ENCODE peak calls at places on chromosome 15, in four cellular contexts. B, M, V and Y are unnamed samples. For H3K9me3, the result is how much of the 10 kb centered on the place peaks cover.

GRCh38 chr15:85402195-85402921 is 22.0 kb downstream of the AKAP13 start:
- DNase-seq in B (no peak), M (peak), V (no peak), Y (no peak)

GRCh38 chr15:65836665-65837064 is 32.6 kb upstream of the RAB11A start:
- DNase-seq in B (no peak), M (no peak), V (no peak), Y (no peak)

GRCh38 chr15:79432345-79433311 is 492 bp downstream of the MINAR1 start:
- DNase-seq in B (peak), M (no peak), V (no peak), Y (peak)

GRCh38 chr15:25671132-25671531 is 192.0 kb downstream of the ATP10A start:
- DNase-seq in B (no peak), M (no peak), V (no peak), Y (no peak)

GRCh38 chr15:28873006-28873405 is 12.8 kb upstream of the APBA2 start:
- DNase-seq in B (no peak), M (no peak), V (no peak), Y (no peak)

GRCh38 chr15:63491116-63491817 is 13.1 kb upstream of the USP3 start:
- DNase-seq in B (no peak), M (peak), V (no peak), Y (no peak)

GRCh38 chr15:88454867-88455810 is 12.0 kb downstream of the MRPL46 start:
- DNase-seq in B (peak), M (peak), V (peak), Y (peak)

GRCh38 chr15:97521390-97521789 is 439.1 kb upstream of the ARRDC4 start:
- DNase-seq in B (no peak), M (no peak), V (no peak), Y (no peak)

GRCh38 chr15:79170256-79170664 is 79.7 kb upstream of the RASGRF1 start:
- DNase-seq in B (peak), M (no peak), V (no peak), Y (no peak)

GRCh38 chr15:81304226-81304625 is 19.7 kb downstream of the STARD5 start:
- DNase-seq in B (no peak), M (no peak), V (no peak), Y (no peak)

GRCh38 chr15:68578960-68579935 is at the start of gene CORO2B:
- DNase-seq in B (peak), M (peak), V (no peak), Y (no peak)

GRCh38 chr15:44064706-44065105 is 130.4 kb downstream of the FRMD5 start:
- DNase-seq in B (no peak), M (no peak), V (no peak), Y (no peak)

GRCh38 chr15:29458361-29458760 is 188.7 kb upstream of the NSMCE3 start:
- DNase-seq in B (no peak), M (no peak), V (no peak), Y (no peak)

GRCh38 chr15:45634442-45635190 is at the start of gene SQOR:
- DNase-seq in B (peak), M (no peak), V (no peak), Y (peak)

GRCh38 chr15:94485148-94485719 is 253.9 kb downstream of the MCTP2 start:
- DNase-seq in B (no peak), M (no peak), V (no peak), Y (no peak)
- H3K9me3 ChIP-seq in B (under half), M (under half), V (under half), Y (under half)

GRCh38 chr15:40785158-40785557 is 15.4 kb downstream of the C15orf62 start:
- DNase-seq in B (no peak), M (no peak), V (no peak), Y (no peak)

GRCh38 chr15:40787344-40787841 is 17.6 kb downstream of the C15orf62 start:
- DNase-seq in B (no peak), M (peak), V (no peak), Y (peak)

GRCh38 chr15:40787991-40788390 is 18.2 kb downstream of the C15orf62 start:
- DNase-seq in B (no peak), M (no peak), V (no peak), Y (no peak)

GRCh38 chr15:40785814-40786213 is 16.0 kb downstream of the C15orf62 start:
- DNase-seq in B (no peak), M (no peak), V (no peak), Y (no peak)

DNA sequence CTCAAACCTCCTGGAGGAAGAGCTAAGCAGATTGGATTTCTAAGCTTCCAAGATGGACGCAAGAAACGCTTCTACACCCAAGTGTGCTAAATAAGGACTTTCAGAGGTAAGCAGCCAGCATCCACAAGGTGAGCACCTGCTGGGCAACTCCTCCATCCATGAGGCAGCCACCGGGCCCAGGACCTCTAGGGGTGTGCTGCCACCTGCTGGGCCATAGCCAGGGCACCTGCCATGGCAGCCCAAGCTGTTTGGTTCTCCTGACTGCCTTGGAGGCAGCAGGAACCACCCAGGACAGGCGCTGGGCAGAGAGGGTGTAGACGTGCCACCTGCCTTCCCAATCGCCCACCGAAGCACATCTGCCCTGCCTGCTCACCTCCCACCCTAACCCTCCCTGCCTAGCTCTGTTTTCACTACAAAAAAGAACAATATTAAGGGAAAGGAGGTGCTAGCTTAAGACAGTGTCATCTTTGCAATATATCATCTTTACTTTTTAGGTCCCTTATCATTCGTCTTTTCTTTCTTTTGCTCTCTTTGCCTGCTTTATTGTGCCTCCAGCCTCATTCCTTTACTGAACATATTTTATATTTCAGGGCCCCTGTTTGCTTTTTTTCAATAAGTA is 12.9 kb downstream of the C15orf62 start:
- DNase-seq in B (peak), M (peak), V (peak), Y (peak)
- TF ChIP-seq CTCF in B (peak), M (peak), V (peak), Y (peak)

DNA sequence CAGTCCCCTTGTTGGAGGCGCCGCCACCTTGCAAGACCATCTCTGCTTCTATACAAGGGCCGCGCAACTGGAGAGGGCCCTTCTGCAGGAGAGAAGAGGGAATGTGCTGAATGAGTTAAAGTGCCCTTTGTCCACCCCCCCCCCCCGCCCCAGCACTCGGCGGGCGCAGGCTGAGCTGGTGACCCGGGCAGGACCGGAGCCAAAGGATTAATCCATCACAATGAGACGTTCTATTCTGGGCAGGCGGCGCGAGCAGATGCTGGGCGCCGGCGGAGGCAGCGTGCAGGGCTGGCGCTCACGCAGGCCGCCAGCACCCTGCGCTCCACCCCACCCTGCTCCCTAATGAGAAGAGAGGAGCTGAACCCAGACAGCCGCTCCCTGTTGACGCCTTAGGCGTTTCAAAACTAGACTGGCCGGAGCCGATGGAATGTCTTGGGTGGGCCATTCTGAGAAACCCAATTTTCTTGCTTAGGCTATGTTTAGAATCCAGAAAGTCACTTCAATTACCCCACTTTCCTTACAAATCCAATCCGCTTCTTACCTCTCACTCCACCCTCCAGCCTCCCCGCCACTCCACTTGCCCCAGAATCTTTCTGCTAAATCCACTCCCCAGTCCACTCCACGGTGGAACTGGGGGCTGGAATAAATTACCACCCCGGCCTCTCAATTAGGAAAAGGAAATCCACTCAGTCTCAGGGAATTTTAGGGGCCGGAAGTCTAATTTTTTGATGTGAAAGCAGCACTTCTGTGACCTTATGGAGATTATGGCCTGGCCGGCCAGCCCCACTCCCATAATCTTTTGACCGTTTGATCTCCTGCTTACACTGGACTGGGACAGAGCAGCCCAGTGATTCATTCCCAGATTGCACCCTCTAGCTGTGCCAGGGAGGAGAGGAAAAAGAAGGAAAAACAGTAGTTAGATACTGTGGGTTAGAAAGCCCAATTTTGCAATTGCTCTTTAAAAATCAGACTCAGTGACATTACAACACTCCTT is 32.7 kb downstream of the GJD2 start:
- DNase-seq in B (peak), M (no peak), V (no peak), Y (no peak)
- H3K4me3 ChIP-seq in B (peak), M (no peak), V (peak), Y (no peak)

GRCh38 chr15:17026633-17027032 is 3515.0 kb downstream of the GOLGA6L6 start:
- DNase-seq in B (no peak), M (no peak), V (no peak), Y (no peak)
- H3K9me3 ChIP-seq in B (under half), M (under half), V (under half), Y (under half)

GRCh38 chr15:90145259-90145658 is 43.0 kb upstream of the IDH2 start:
- DNase-seq in B (no peak), M (no peak), V (no peak), Y (no peak)

GRCh38 chr15:90142216-90143175 is 40.2 kb upstream of the IDH2 start:
- DNase-seq in B (no peak), M (no peak), V (no peak), Y (no peak)

GRCh38 chr15:90141646-90142045 is 39.4 kb upstream of the IDH2 start:
- DNase-seq in B (no peak), M (no peak), V (no peak), Y (no peak)

GRCh38 chr15:90145761-90146160 is 43.5 kb upstream of the IDH2 start:
- DNase-seq in B (no peak), M (no peak), V (no peak), Y (no peak)

DNA sequence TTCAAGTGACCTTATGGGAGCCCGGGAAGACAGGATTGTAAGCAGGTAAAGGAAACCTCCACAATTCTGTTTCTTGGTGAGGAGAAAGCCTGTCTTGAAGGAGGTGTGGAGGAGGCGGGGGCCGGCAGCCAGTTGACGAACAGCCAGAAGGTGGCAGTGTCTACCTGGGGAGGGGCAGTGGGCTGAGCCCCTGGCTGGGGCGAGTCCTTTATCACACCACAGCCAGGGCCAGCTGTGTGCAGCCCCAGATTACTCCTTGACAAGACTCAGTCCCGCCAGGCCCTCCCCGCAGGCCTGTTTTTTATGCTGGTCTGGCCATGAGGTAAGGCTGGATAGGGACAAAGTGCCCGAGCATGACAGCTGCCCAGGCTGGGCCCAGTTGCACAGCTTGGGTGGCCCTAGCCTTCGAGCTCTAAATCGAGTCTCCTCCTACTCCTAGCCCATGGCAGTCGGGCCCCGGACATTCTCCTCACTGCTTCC is 40.9 kb upstream of the IDH2 start:
- DNase-seq in B (peak), M (peak), V (peak), Y (peak)
- TF ChIP-seq CTCF in B (peak), M (peak), V (peak), Y (peak)

GRCh38 chr15:92392462-92392861 is 1.2 kb upstream of the ST8SIA2 start:
- DNase-seq in B (no peak), M (no peak), V (no peak), Y (no peak)
- H3K4me3 ChIP-seq in B (no peak), M (no peak), V (no peak), Y (no peak)